ENCODE peak calls at places on chromosomes 1 and 21, in seven cellular contexts. L, V, D, T, C, Q and Z are unnamed samples.

GRCh38 chr1:46401964-46402626 is 8.0 kb downstream of the FAAH start:
- DNase-seq in V (peak), T (peak), L (peak), Q (no peak), D (peak), C (peak), Z (peak)

GRCh38 chr1:169383449-169383848 is 15.5 kb downstream of the BLZF1 start:
- DNase-seq in C (no peak), T (no peak), L (no peak), D (no peak), Q (no peak), V (no peak), Z (no peak)

GRCh38 chr21:17529648-17530047 is 16.8 kb downstream of the CXADR start:
- DNase-seq in C (no peak), L (no peak), V (no peak), D (no peak), Q (no peak), T (no peak), Z (no peak)

GRCh38 chr1:167904641-167905040 is 9.3 kb downstream of the ADCY10 start:
- DNase-seq in L (no peak), D (no peak), T (peak), V (no peak), C (peak), Q (no peak), Z (no peak)

GRCh38 chr1:30804822-30805221 is 47.2 kb upstream of the LAPTM5 start:
- DNase-seq in Q (no peak), T (no peak), D (no peak), V (no peak), C (no peak), L (no peak), Z (no peak)

GRCh38 chr1:26031196-26031902 is 9.8 kb downstream of the EXTL1 start:
- DNase-seq in Q (no peak), L (no peak), T (no peak), D (peak), V (no peak), C (no peak), Z (no peak)

GRCh38 chr1:68232354-68233148 is at the start of gene WLS:
- DNase-seq in Q (no peak), C (peak), D (peak), V (peak), T (peak), L (peak), Z (peak)

GRCh38 chr1:6627841-6628545 is 3.3 kb downstream of the THAP3 start:
- DNase-seq in L (no peak), C (no peak), T (peak), V (no peak), Q (no peak), D (no peak), Z (no peak)

GRCh38 chr1:246271516-246271915 is 235.6 kb downstream of the SMYD3 start:
- DNase-seq in Q (no peak), L (no peak), V (no peak), D (no peak), C (peak), T (no peak), Z (no peak)

GRCh38 chr1:227257964-227258363 is 60.3 kb downstream of the CDC42BPA start:
- DNase-seq in V (no peak), L (no peak), D (no peak), C (no peak), Q (no peak), T (no peak), Z (no peak)

GRCh38 chr1:31783846-31784245 is 19.7 kb upstream of the ADGRB2 start:
- DNase-seq in T (no peak), D (peak), C (no peak), Q (no peak), V (no peak), L (no peak), Z (no peak)

GRCh38 chr1:64019818-64020217 is 183.6 kb upstream of the UBE2U start:
- DNase-seq in D (no peak), V (no peak), T (peak), Q (no peak), L (no peak), C (peak), Z (no peak)

GRCh38 chr1:15735304-15736034 is 589 bp upstream of the SLC25A34 start:
- DNase-seq in V (no peak), D (peak), T (no peak), L (no peak), Q (no peak), C (no peak), Z (no peak)

GRCh38 chr1:19374402-19374801 is 62.3 kb downstream of the SLC66A1 start:
- DNase-seq in T (peak), D (no peak), V (no peak), L (no peak), Q (no peak), C (no peak), Z (no peak)

GRCh38 chr1:94623560-94624148 is 82.1 kb upstream of the F3 start:
- DNase-seq in L (no peak), T (no peak), C (peak), Q (no peak), D (no peak), V (no peak), Z (no peak)

GRCh38 chr1:966603-967295 is 467 bp downstream of the PLEKHN1 start:
- DNase-seq in T (peak), V (no peak), D (peak), Q (peak), C (peak), L (no peak), Z (peak)

GRCh38 chr1:183515002-183515689 is 42.8 kb downstream of the SMG7 start:
- DNase-seq in T (peak), V (no peak), L (no peak), Q (no peak), C (peak), D (no peak), Z (no peak)

GRCh38 chr1:74731399-74732052 is 1.3 kb downstream of the CRYZ start:
- DNase-seq in C (peak), V (no peak), Q (no peak), L (no peak), D (no peak), T (peak), Z (no peak)

GRCh38 chr1:226120398-226120797 is 57.9 kb downstream of the H3-3A start:
- DNase-seq in D (no peak), Q (no peak), V (no peak), T (no peak), L (no peak), C (no peak), Z (no peak)

GRCh38 chr21:36691539-36692124 is 7.3 kb upstream of the SIM2 start:
- DNase-seq in Q (no peak), T (no peak), L (no peak), V (no peak), C (no peak), D (no peak), Z (no peak)

GRCh38 chr1:91507330-91507729 is 6.7 kb downstream of the CDC7 start:
- DNase-seq in C (no peak), L (no peak), Q (no peak), D (no peak), T (no peak), V (no peak), Z (no peak)

GRCh38 chr1:37471345-37472231 is 2.8 kb upstream of the ZC3H12A start:
- DNase-seq in T (peak), D (peak), Q (no peak), L (peak), V (peak), C (peak), Z (peak)

GRCh38 chr1:1198423-1199140 is 7.8 kb downstream of the TNFRSF18 start:
- DNase-seq in V (no peak), L (no peak), T (no peak), D (peak), C (no peak), Q (no peak), Z (no peak)

GRCh38 chr1:16009030-16009460 is 5.0 kb downstream of the SRARP start:
- DNase-seq in C (peak), T (peak), D (peak), L (peak), V (peak), Q (peak), Z (peak)

GRCh38 chr1:171966426-171967220 is 125.3 kb downstream of the DNM3 start:
- DNase-seq in V (no peak), C (no peak), D (no peak), Q (no peak), L (no peak), T (no peak), Z (no peak)

GRCh38 chr1:91736146-91736998 is 149.6 kb downstream of the TGFBR3 start:
- DNase-seq in L (no peak), T (no peak), V (no peak), D (no peak), C (no peak), Q (no peak), Z (no peak)

GRCh38 chr1:53947172-53947835 is 1.2 kb downstream of the LRRC42 start:
- DNase-seq in T (peak), C (no peak), D (no peak), V (no peak), L (peak), Q (no peak), Z (no peak)

GRCh38 chr1:112267206-112267605 is 128.8 kb upstream of the CTTNBP2NL start:
- DNase-seq in V (no peak), T (no peak), D (no peak), Q (no peak), C (no peak), L (no peak), Z (no peak)

GRCh38 chr1:231828182-231828920 is 201.8 kb downstream of the DISC1 start:
- DNase-seq in V (no peak), L (peak), Q (no peak), D (no peak), C (peak), T (peak), Z (no peak)

GRCh38 chr21:45017376-45017960 is 56.9 kb upstream of the ADARB1 start:
- DNase-seq in D (peak), Q (no peak), V (no peak), C (no peak), T (no peak), L (no peak), Z (no peak)

GRCh38 chr1:116297495-116298212 is 75.4 kb upstream of the ATP1A1 start:
- DNase-seq in Q (no peak), L (no peak), V (no peak), D (no peak), T (no peak), C (no peak), Z (no peak)

GRCh38 chr1:116130376-116130775 is 19.2 kb downstream of the MAB21L3 start:
- DNase-seq in Q (no peak), C (no peak), D (no peak), L (no peak), V (no peak), T (no peak), Z (no peak)

GRCh38 chr1:184078564-184079107 is 27.1 kb downstream of the TSEN15 start:
- DNase-seq in C (peak), D (no peak), T (no peak), Q (no peak), L (no peak), V (no peak), Z (no peak)